ENCODE peak calls at places on chromosome 4, in nine cellular contexts. S is transverse colon, D is breast epithelium, E is heart left ventricle, K is adrenal gland, L is ovary, T is prostate gland, N is IMR-90, H is testis. B is an unnamed sample.

GRCh38 chr4:37767546-37767945 is 58.9 kb upstream of the PGM2 start:
- DNase-seq in S (peak; percentile 57), D (peak; percentile 51), E (peak; percentile 57), K (peak; percentile 69), L (peak; percentile 30), T (no peak), N (peak; percentile 44), H (peak; percentile 40), B (peak; percentile 43)

GRCh38 chr4:99610605-99611172 is 36.1 kb downstream of the MTTP start:
- DNase-seq in S (no peak), D (no peak), E (no peak), K (no peak), L (no peak), T (no peak), N (no peak), H (no peak), B (no peak)

GRCh38 chr4:156053174-156053573 is 99.5 kb upstream of the CTSO start:
- DNase-seq in S (no peak), D (no peak), E (no peak), K (no peak), L (no peak), T (no peak), N (no peak), H (no peak), B (no peak)

GRCh38 chr4:8159522-8160232 is 1.1 kb upstream of the ABLIM2 start:
- DNase-seq in S (no peak), D (no peak), E (peak; percentile 27), K (no peak), L (no peak), T (no peak), N (no peak), H (no peak), B (no peak)

GRCh38 chr4:156583265-156583664 is 388.3 kb downstream of the PDGFC start:
- DNase-seq in S (no peak), D (no peak), E (no peak), K (no peak), L (no peak), T (no peak), N (no peak), H (no peak), B (no peak)

GRCh38 chr4:139786494-139787354 is 121.1 kb downstream of the MGST2 start:
- DNase-seq in S (no peak), D (no peak), E (no peak), K (no peak), L (no peak), T (no peak), N (no peak), H (no peak), B (no peak)

GRCh38 chr4:125353131-125353530 is 38.4 kb downstream of the FAT4 start:
- DNase-seq in S (no peak), D (no peak), E (no peak), K (no peak), L (no peak), T (no peak), N (no peak), H (no peak), B (no peak)

GRCh38 chr4:40340034-40340433 is 4.9 kb downstream of the CHRNA9 start:
- DNase-seq in S (no peak), D (no peak), E (no peak), K (no peak), L (no peak), T (no peak), N (no peak), H (no peak), B (no peak)

GRCh38 chr4:107131295-107131694 is 95.2 kb upstream of the DKK2 start:
- DNase-seq in S (no peak), D (no peak), E (no peak), K (no peak), L (no peak), T (no peak), N (peak; percentile 6), H (no peak), B (no peak)

GRCh38 chr4:128958194-128958593 is 135.1 kb downstream of the SCLT1 start:
- DNase-seq in S (no peak), D (no peak), E (no peak), K (no peak), L (no peak), T (no peak), N (peak; percentile 6), H (no peak), B (no peak)

GRCh38 chr4:101790521-101791188 is at the start of gene BANK1:
- DNase-seq in S (peak; percentile 71), D (no peak), E (peak; percentile 29), K (peak; percentile 50), L (no peak), T (peak; percentile 15), N (peak; percentile 2), H (peak; percentile 75), B (peak; percentile 10)
- TF ChIP-seq CTCF in S (peak; percentile 4), D (no peak), E (no peak), K (no peak), L (no peak), T (no peak), N (no peak), H (peak; percentile 20), B (peak; percentile 22)

DNA sequence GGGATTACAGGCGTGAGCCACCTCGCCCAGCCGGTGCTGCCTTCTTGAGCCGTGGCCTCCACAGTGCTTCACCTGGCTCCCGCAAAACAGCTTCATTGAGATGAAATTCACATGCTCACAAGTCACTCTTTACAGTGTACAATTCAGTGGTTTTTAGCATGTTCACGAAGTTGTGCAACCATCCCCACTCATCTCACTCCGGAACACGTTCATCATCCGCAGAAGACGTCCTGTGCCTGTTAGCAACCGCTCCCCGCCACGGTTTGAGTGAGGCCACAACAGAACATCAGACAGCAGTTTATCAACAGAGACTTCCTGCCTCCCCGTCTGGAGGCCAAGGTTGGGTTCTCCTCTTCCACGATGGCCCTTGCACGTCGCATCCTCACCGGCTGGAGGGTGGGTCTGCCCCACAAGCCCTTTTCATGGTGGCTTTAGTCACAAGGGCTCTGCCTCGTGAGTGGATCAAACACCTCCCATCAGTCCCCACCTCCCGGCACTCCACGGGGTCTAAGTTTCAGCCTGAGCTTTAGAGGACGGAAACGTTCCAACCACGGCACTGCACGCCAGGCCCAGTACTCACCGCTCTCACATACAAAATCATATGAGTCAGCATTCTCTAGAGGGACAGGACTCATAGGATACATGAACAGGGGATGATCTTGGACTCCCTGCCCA is 29.6 kb upstream of the SPON2 start:
- DNase-seq in S (peak; percentile 83), D (peak; percentile 68), E (peak; percentile 69), K (peak; percentile 54), L (peak; percentile 42), T (no peak), N (peak; percentile 95), H (peak; percentile 56), B (peak; percentile 53)
- TF ChIP-seq POLR2A in S (peak; percentile 45), D (no peak), E (no peak), K (no peak), L (no peak), T (no peak), N (no peak), H (no peak), B (no peak)

DNA sequence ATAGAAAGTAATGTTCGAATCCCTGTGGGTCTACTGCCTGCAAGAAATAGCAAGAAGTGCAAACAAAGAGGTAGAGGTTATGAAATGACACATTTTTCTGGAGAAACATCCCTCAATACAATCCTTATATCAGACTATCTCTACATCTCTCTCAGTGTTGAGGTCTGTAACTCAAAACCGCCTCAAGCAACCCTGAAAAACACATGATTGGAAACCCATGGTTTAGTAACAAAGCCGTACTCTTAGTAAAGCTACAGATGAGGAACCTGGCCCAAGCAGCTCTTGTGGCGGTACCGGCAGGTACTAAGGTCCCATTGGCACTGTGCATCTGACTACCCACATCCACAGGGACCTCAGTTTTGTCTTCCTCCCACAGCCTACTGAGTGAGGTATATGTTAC is 53.9 kb downstream of the IRF2 start:
- DNase-seq in S (no peak), D (no peak), E (no peak), K (no peak), L (no peak), T (no peak), N (no peak), H (no peak), B (no peak)
- H3K27ac ChIP-seq in S (peak overlapping the region; percentile 33), D (no peak overlapping the region), E (no peak overlapping the region), K (no peak overlapping the region), L (no peak overlapping the region), T (no peak overlapping the region), N (no peak overlapping the region), H (no peak overlapping the region), B (peak overlapping the region; percentile 2)

GRCh38 chr4:73676136-73676535 is 55.9 kb upstream of the RASSF6 start:
- DNase-seq in S (no peak), D (no peak), E (no peak), K (no peak), L (no peak), T (no peak), N (no peak), H (no peak), B (no peak)
- TF ChIP-seq CTCF in S (no peak), D (no peak), E (no peak), K (no peak), L (no peak), T (no peak), N (no peak), H (no peak), B (no peak)

GRCh38 chr4:3341760-3342159 is 48.9 kb downstream of the RGS12 start:
- DNase-seq in S (no peak), D (no peak), E (no peak), K (no peak), L (no peak), T (no peak), N (no peak), H (no peak), B (no peak)

GRCh38 chr4:3340703-3341088 is 47.9 kb downstream of the RGS12 start:
- DNase-seq in S (no peak), D (peak; percentile 44), E (no peak), K (no peak), L (no peak), T (peak; percentile 68), N (no peak), H (no peak), B (no peak)

GRCh38 chr4:3343358-3343757 is 50.5 kb downstream of the RGS12 start:
- DNase-seq in S (no peak), D (peak; percentile 12), E (no peak), K (no peak), L (no peak), T (peak; percentile 51), N (no peak), H (no peak), B (no peak)

GRCh38 chr4:3344104-3344503 is 51.3 kb downstream of the RGS12 start:
- DNase-seq in S (no peak), D (no peak), E (no peak), K (no peak), L (no peak), T (no peak), N (no peak), H (no peak), B (no peak)

GRCh38 chr4:3342182-3342854 is 49.5 kb downstream of the RGS12 start:
- DNase-seq in S (no peak), D (peak; percentile 15), E (no peak), K (no peak), L (no peak), T (no peak), N (peak; percentile 95), H (no peak), B (no peak)
- TF ChIP-seq POLR2A in S (no peak), D (no peak), E (no peak), K (no peak), L (no peak), T (no peak), N (no peak), H (no peak), B (no peak)

GRCh38 chr4:39125600-39125985 is 56.7 kb upstream of the WDR19 start:
- DNase-seq in S (no peak), D (no peak), E (no peak), K (no peak), L (no peak), T (no peak), N (no peak), H (no peak), B (no peak)
- H3K27ac ChIP-seq in S (no peak overlapping the region), D (no peak overlapping the region), E (no peak overlapping the region), K (no peak overlapping the region), L (no peak overlapping the region), T (no peak overlapping the region), N (no peak overlapping the region), H (no peak overlapping the region), B (no peak overlapping the region)

GRCh38 chr4:154984148-154984547 is 203.1 kb downstream of the RBM46 start:
- DNase-seq in S (no peak), D (no peak), E (no peak), K (no peak), L (no peak), T (no peak), N (no peak), H (no peak), B (no peak)
- TF ChIP-seq CTCF in S (no peak), D (no peak), E (no peak), K (no peak), L (no peak), T (no peak), N (no peak), H (no peak), B (no peak)

B was measured in tibial nerve.